ENCODE peak calls at places on chromosomes 3 and 15, in eight cellular contexts. K is esophagus muscularis mucosa; P is SK-N-MC; S is CD8-positive, alpha-beta T cell; U is left lung; R is CD4-positive, alpha-beta memory T cell; Q is tibial artery; E is bronchial epithelial cell. F is an unnamed sample.

GRCh38 chr15:29458361-29458760 is 188.7 kb upstream of the NSMCE3 start:
- DNase-seq in K (no peak), P (no peak), S (no peak), U (no peak), R (no peak), Q (no peak), E (no peak), F (no peak)

GRCh38 chr15:44536298-44536961 is 517 bp upstream of the EIF3J start:
- DNase-seq in K (peak; percentile 99), P (no peak), S (no peak), U (peak; percentile 90), R (no peak), Q (peak; percentile 93), E (peak; percentile 76), F (peak; percentile 93)

GRCh38 chr3:133380481-133381225 is 19.2 kb upstream of the BFSP2 start:
- DNase-seq in K (no peak), P (no peak), S (no peak), U (no peak), R (no peak), Q (no peak), E (no peak), F (no peak)

GRCh38 chr3:123559040-123559861 is 25.6 kb downstream of the HACD2 start:
- DNase-seq in K (no peak), P (peak; percentile 78), S (no peak), U (no peak), R (peak; percentile 53), Q (no peak), E (peak; percentile 46), F (peak; percentile 82)

GRCh38 chr3:83435173-83435572 is 1523.6 kb upstream of the CADM2 start:
- DNase-seq in K (no peak), P (no peak), S (no peak), U (no peak), R (no peak), Q (no peak), E (no peak), F (no peak)

GRCh38 chr15:50186090-50186489 is 4.1 kb downstream of the SLC27A2 start:
- DNase-seq in K (no peak), P (no peak), S (no peak), U (no peak), R (no peak), Q (no peak), E (no peak), F (no peak)

GRCh38 chr15:70794596-70795310 is 31.4 kb upstream of the UACA start:
- DNase-seq in K (no peak), P (no peak), S (no peak), U (no peak), R (no peak), Q (no peak), E (no peak), F (no peak)

GRCh38 chr3:36546196-36546595 is 165.9 kb downstream of the STAC start:
- DNase-seq in K (no peak), P (no peak), S (no peak), U (no peak), R (no peak), Q (no peak), E (no peak), F (no peak)

GRCh38 chr15:66169023-66169422 is 84.5 kb downstream of the MEGF11 start:
- DNase-seq in K (no peak), P (no peak), S (no peak), U (no peak), R (no peak), Q (no peak), E (no peak), F (no peak)

GRCh38 chr3:121834079-121834730 is 655 bp downstream of the IQCB1 start:
- DNase-seq in K (no peak), P (no peak), S (no peak), U (no peak), R (no peak), Q (no peak), E (peak; percentile 41), F (peak; percentile 27)

GRCh38 chr3:70519913-70520659 is 207.6 kb upstream of the MDFIC2 start:
- DNase-seq in K (no peak), P (no peak), S (no peak), U (no peak), R (no peak), Q (no peak), E (no peak), F (no peak)

GRCh38 chr15:69954726-69955125 is 143.0 kb downstream of the TLE3 start:
- DNase-seq in K (no peak), P (no peak), S (no peak), U (no peak), R (no peak), Q (no peak), E (no peak), F (no peak)

GRCh38 chr3:136604961-136605360 is 147.2 kb downstream of the STAG1 start:
- DNase-seq in K (no peak), P (no peak), S (no peak), U (no peak), R (no peak), Q (no peak), E (peak; percentile 9), F (no peak)

GRCh38 chr3:1017879-1018278 is 74.9 kb upstream of the CNTN6 start:
- DNase-seq in K (no peak), P (no peak), S (no peak), U (no peak), R (no peak), Q (no peak), E (no peak), F (no peak)

GRCh38 chr3:160154033-160154432 is 71.2 kb upstream of the C3orf80 start:
- DNase-seq in K (no peak), P (no peak), S (no peak), U (no peak), R (no peak), Q (no peak), E (no peak), F (no peak)

GRCh38 chr15:41779662-41780157 is 5.4 kb downstream of the MAPKBP1 start:
- DNase-seq in K (peak; percentile 50), P (no peak), S (no peak), U (no peak), R (no peak), Q (no peak), E (no peak), F (no peak)

DNA sequence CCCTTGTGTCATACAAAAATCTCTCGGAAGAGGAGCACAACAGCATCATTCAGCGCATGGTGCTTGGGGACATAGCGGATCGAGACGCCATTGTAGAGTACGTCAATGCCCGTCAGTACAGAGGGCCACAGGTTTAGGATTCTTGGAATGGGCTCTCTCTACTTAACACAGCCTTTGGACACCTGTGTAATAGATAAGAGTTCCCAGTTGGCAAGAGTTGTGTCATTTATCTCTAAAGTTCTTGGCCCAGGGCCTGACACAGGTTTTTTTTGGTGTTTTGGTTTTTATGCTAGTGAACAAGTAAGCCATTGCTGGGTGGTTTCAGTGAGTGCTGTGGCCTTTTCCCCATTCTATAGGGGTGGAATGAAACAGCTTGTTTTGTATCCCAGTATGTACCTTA is 54.1 kb downstream of the SNRK start:
- DNase-seq in K (no peak), P (no peak), S (no peak), U (no peak), R (no peak), Q (no peak), E (no peak), F (no peak)
- H3K36me3 ChIP-seq in K (peaks cover 98% of the 10 kb centered on the region), P (peaks cover 8% of the 10 kb centered on the region), S (peaks cover 57% of the 10 kb centered on the region), U (peaks cover 98% of the 10 kb centered on the region), R (peaks cover 71% of the 10 kb centered on the region), Q (peaks cover 98% of the 10 kb centered on the region), E (peaks cover 16% of the 10 kb centered on the region), F (peaks cover 17% of the 10 kb centered on the region)

GRCh38 chr3:48184299-48184698 is 3.9 kb downstream of the CDC25A start:
- DNase-seq in K (no peak), P (no peak), S (no peak), U (no peak), R (no peak), Q (no peak), E (no peak), F (no peak)

GRCh38 chr3:48180530-48181253 is 7.5 kb downstream of the CDC25A start:
- DNase-seq in K (no peak), P (no peak), S (no peak), U (no peak), R (no peak), Q (no peak), E (peak; percentile 29), F (peak; percentile 16)

GRCh38 chr3:48185129-48185528 is 3.1 kb downstream of the CDC25A start:
- DNase-seq in K (no peak), P (no peak), S (no peak), U (no peak), R (no peak), Q (no peak), E (no peak), F (no peak)

GRCh38 chr3:48178072-48178471 is 10.1 kb downstream of the CDC25A start:
- DNase-seq in K (no peak), P (no peak), S (no peak), U (no peak), R (no peak), Q (no peak), E (no peak), F (no peak)

GRCh38 chr3:48180021-48180420 is 8.2 kb downstream of the CDC25A start:
- DNase-seq in K (no peak), P (no peak), S (no peak), U (no peak), R (no peak), Q (no peak), E (no peak), F (no peak)
- H3K36me3 ChIP-seq in K (no peaks in the 10 kb centered on the region), P (peaks cover 85% of the 10 kb centered on the region), S (no peaks in the 10 kb centered on the region), U (peaks cover 23% of the 10 kb centered on the region), R (no peaks in the 10 kb centered on the region), Q (no peaks in the 10 kb centered on the region), E (peaks cover 7% of the 10 kb centered on the region), F (no peaks in the 10 kb centered on the region)

DNA sequence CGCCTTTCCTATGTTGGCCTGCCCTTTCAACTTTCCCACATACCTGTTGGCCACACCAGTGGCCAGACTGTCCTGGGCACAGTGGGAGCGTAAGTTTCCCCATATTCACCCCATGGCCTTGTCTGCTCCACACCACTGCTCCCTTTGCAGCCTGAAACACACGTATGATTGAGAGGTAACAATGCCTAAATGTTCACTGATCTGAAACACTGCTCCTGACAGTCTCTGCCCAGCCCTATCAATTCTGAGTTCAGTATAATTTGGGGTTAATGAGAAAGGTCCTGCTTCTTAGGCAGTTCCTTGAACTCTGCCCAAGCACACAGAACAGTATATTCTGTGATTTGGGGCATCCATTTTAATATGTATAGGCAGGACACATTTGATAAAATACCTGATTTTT is 52.2 kb downstream of the ANXA2 start:
- DNase-seq in K (no peak), P (no peak), S (no peak), U (no peak), R (no peak), Q (no peak), E (no peak), F (no peak)
- H3K36me3 ChIP-seq in K (peaks cover 59% of the 10 kb centered on the region), P (peaks cover 53% of the 10 kb centered on the region), S (peaks cover 3% of the 10 kb centered on the region), U (peaks cover 61% of the 10 kb centered on the region), R (peaks cover 24% of the 10 kb centered on the region), Q (peaks cover 49% of the 10 kb centered on the region), E (peaks cover 11% of the 10 kb centered on the region), F (peaks cover 9% of the 10 kb centered on the region)

DNA sequence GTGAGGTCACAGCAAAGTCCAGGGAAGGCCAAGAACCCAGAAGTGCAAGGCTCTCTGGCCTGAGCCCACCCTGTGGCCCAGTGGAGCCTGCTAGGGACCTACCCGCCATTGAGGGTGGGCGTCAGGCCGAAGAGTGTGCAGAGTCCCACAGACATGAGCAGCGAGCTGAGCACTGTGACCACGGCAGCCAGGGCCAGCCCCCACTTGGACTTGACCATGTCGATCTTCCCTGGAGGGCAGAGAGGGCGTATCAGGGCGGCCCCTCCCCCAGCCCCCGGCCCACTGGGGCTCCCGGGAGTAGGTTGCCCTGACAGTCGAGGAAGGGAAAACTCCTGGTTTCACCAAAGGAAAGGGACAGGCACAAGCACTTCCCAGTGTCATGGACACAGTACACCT is 44.6 kb downstream of the PTPN23 start:
- DNase-seq in K (no peak), P (no peak), S (no peak), U (peak; percentile 28), R (no peak), Q (peak; percentile 53), E (no peak), F (no peak)
- H3K36me3 ChIP-seq in K (peaks cover 52% of the 10 kb centered on the region), P (no peaks in the 10 kb centered on the region), S (peaks cover 7% of the 10 kb centered on the region), U (peaks cover 69% of the 10 kb centered on the region), R (peaks cover 23% of the 10 kb centered on the region), Q (peaks cover 51% of the 10 kb centered on the region), E (peaks cover 23% of the 10 kb centered on the region), F (no peaks in the 10 kb centered on the region)

GRCh38 chr3:189325454-189325853 is 153.7 kb downstream of the TPRG1 start:
- DNase-seq in K (no peak), P (no peak), S (no peak), U (no peak), R (no peak), Q (no peak), E (no peak), F (no peak)
- H3K36me3 ChIP-seq in K (no peaks in the 10 kb centered on the region), P (peaks cover 12% of the 10 kb centered on the region), S (no peaks in the 10 kb centered on the region), U (no peaks in the 10 kb centered on the region), R (no peaks in the 10 kb centered on the region), Q (no peaks in the 10 kb centered on the region), E (no peaks in the 10 kb centered on the region), F (no peaks in the 10 kb centered on the region)